ENCODE peak calls at places on chromosomes 12 and 14, in eight cellular contexts. C, Q, L, R, H, J, U and X are unnamed samples.
A peak's percentile ranks its signal among the peaks of the same experiment; 100 is the strongest.

GRCh38 chr12:98238513-98238912 is 276.9 kb upstream of the TMPO start:
- DNase-seq in R (peak; percentile 14), U (no peak), H (peak; percentile 2), Q (no peak), J (no peak), C (no peak), L (peak; percentile 66), X (peak; percentile 14)

GRCh38 chr14:34355584-34356266 is 106.3 kb downstream of the SPTSSA start:
- DNase-seq in R (no peak), J (no peak), H (peak; percentile 38), Q (no peak), C (no peak), U (no peak), L (peak; percentile 94), X (no peak)

GRCh38 chr12:23281295-23281694 is 656.3 kb downstream of the ETNK1 start:
- DNase-seq in Q (no peak), J (no peak), U (no peak), C (no peak), L (no peak), R (no peak), H (no peak), X (no peak)

GRCh38 chr12:124453419-124454351 is 113.7 kb downstream of the NCOR2 start:
- DNase-seq in J (no peak), L (peak; percentile 38), U (peak; percentile 97), R (peak; percentile 34), Q (peak; percentile 93), C (peak; percentile 96), H (no peak), X (peak; percentile 81)

GRCh38 chr12:67911293-67911637 is 78.0 kb upstream of the IFNG-AS1 start:
- DNase-seq in H (no peak), L (peak; percentile 48), C (peak; percentile 39), R (no peak), U (no peak), J (no peak), Q (no peak), X (no peak)

GRCh38 chr12:46546634-46547273 is 174.2 kb upstream of the SLC38A2 start:
- DNase-seq in U (no peak), J (no peak), H (no peak), R (no peak), C (no peak), L (no peak), Q (no peak), X (no peak)

GRCh38 chr12:100267603-100268281 is 765 bp downstream of the SCYL2 start:
- DNase-seq in J (peak; percentile 68), C (peak; percentile 21), H (no peak), L (peak; percentile 36), Q (no peak), U (no peak), R (peak; percentile 7), X (no peak)

GRCh38 chr12:1619599-1619998 is 9.4 kb upstream of the WNT5B start:
- DNase-seq in R (no peak), H (no peak), J (no peak), C (peak; percentile 37), U (peak; percentile 75), Q (peak; percentile 45), L (peak; percentile 33), X (peak; percentile 57)

GRCh38 chr12:107336705-107337104 is 243.4 kb upstream of the CRY1 start:
- DNase-seq in J (no peak), Q (no peak), L (no peak), H (no peak), C (no peak), U (no peak), R (no peak), X (no peak)

GRCh38 chr14:53380508-53381225 is 227.5 kb upstream of the DDHD1 start:
- DNase-seq in J (no peak), L (no peak), Q (no peak), H (no peak), C (no peak), R (no peak), U (no peak), X (no peak)

GRCh38 chr12:17642340-17642650 is 447.7 kb downstream of the RERGL start:
- DNase-seq in R (no peak), Q (no peak), L (no peak), H (no peak), U (no peak), J (no peak), C (no peak), X (no peak)

GRCh38 chr14:66624319-66624937 is 116.5 kb downstream of the GPHN start:
- DNase-seq in Q (peak; percentile 37), L (peak; percentile 83), H (peak; percentile 42), J (peak; percentile 79), C (peak; percentile 32), U (no peak), R (no peak), X (no peak)

DNA sequence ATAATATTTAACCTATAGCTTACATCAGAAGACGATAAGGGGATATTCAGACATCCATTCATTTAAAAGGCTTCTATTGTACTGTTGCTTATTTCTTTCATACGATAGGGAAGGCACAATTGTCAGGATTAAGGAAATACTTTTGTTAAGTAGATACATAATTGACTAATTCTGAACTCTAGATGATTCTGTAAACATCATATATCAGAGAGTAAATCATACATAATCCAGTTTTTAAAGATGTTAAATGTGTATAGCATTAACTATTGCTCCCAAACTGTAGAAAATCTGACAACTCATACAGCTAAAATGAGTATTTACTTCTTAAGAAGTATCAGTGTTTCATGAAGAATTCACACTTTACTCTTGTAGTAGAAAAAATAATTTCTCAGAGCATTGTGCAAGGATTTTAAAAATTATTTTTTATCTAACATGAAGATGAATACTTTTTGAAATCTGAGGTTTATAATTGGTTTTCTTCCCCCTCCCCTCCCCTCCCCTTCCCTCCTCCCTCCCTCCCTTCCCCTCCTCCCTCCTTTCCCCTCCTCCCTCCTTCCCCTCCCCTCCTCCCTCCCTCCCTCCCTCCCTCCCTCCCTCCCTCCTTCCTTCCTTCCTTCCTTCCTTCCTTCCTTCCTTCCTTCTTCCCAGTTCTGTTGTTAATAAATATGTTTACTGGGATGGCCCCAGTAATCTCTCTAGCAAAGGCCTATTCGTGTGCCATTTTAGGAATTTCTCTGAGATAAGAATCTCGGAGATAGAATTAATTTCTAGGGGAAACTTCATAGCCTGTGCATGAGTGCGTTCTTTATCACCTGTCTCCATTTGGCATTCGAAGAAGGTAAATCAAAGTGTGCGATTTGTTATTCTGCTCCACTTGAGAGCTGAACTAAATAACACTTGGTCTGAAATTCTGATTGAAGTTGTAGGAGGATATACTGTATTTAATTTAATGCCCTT is 2.3 kb downstream of the NPAS3 start:
- DNase-seq in J (no peak), R (no peak), U (no peak), H (no peak), C (no peak), L (no peak), Q (no peak), X (no peak)
- H3K4me3 ChIP-seq in J (peak overlapping the region; percentile 55), R (no peak overlapping the region), U (no peak overlapping the region), H (no peak overlapping the region), C (peak overlapping the region; percentile 61), L (no peak overlapping the region), Q (peak overlapping the region; percentile 76), X (no peak overlapping the region)

DNA sequence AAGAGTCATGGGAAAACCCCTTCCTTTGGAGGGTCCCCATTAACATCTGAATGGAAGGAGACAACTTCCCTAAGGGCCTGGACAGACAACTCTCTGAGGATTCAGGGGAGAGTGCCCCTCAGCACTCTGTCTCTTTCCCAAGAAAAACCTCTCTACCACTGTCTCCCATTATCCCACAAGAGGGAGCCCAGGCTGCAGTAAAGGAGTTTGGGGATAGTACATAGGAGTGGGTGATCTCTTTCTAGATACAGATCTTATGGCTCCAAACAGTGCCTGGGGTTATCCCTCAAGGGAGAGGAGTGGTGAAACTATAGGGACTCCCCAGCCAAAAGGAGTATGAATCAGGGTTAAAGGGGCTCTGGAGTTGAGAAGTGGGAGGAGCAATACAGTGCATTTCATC is 6.1 kb downstream of the WNT10B start:
- DNase-seq in H (no peak), C (no peak), Q (no peak), R (no peak), L (peak; percentile 31), J (peak; percentile 41), U (no peak), X (no peak)
- TF ChIP-seq CTCF in H (peak; percentile 63), C (no peak), Q (peak; percentile 17), R (peak; percentile 57), L (peak; percentile 40), J (peak; percentile 41), U (no peak), X (no peak)

DNA sequence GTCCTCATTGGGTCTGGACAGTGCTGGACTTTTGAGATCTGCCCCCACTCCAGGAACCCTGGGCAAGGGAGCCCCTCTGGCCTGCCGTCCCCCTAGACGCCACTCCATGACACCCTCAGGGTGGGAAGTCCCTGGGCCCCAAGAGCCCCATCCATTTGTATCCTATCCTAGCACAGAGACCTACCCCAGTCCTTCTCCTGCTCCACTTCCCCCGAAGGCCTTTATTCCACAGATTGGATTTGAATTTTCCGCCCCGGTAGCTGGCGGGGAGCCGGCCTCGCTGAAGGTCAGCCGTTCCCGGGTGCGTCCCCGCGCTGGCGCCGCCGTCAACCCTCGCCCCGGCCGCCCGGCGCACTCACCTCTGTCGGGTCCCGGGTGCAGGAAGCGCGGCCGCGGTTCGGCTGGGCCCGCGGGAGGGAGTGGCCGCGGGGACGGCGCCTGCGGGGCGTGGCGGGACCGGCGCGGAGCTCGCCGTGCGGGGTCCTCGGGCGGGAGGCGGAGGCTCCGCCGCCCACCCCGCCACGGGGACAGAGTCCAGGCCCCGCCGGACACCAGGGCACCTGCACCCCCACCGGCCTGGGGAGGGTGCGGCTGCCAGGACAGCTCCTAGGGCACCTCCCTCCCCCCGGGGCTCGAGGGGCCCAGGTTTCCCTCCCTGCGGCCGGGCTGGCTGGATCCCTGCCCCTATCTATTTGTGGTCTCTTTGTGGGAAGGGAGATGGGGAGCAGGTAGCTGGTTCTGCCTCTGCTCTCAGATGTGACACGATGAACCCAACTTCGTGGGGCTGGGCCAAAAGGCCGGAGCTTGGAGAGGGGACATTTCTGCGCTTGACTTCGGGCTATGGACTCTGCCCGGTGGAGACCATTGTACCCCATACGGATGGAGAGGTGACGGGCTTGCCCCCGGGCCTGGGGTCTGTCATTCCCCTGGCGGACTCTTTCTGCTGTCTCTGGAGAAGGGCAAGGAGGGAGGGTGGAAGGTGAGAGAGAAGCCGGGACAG is 19.9 kb upstream of the GPR68 start:
- DNase-seq in U (no peak), Q (peak; percentile 37), C (no peak), L (peak; percentile 13), H (no peak), J (peak; percentile 40), R (no peak), X (no peak)
- H3K4me3 ChIP-seq in U (peak overlapping the region; percentile 22), Q (peak overlapping the region; percentile 48), C (no peak overlapping the region), L (no peak overlapping the region), H (peak overlapping the region; percentile 29), J (peak overlapping the region; percentile 46), R (peak overlapping the region; percentile 29), X (peak overlapping the region; percentile 5)

DNA sequence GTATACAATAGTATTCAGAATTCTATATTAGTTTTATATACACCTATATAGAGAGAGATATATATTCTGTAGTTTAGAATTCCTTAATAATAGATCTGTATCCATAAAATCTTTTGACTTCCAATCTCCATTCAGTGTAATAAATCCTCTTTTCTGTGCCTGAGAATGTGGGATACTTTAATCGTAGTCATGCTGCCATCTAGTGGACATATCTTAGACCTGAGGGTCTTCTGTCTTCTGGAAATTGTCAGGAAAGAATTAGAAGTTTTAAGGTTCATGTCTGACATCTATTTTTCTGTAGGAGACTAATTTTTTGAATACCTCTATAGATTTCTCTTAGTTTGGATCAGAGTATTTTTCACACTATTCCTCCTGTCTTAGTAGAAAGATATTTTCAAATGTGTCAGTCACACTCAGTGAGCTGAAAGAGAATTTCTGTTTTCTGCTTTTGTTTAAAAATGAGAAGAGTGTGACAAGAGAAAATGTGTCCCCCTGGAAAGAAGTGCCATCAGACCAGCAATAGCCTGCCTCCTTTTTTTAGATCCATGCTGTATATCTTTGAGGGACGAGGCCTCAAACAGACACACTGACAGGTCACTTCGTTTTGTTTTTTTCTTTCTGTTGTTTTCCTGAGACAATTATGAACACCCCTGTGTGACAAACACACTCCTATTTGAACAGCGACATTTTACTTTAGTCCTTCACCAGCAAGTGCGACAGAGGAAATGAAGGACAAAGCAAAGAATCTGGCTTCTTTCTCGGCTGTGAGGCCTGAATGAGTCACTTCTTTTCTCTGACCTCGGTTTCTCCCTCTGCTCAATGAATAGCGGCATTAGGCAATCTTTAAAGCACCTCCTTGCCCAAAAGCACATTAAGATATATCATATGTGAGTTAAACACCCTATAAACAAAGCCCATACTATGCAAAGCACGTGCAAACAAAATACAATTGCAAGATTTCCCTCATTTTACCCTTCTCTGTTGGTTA is 96.3 kb downstream of the GALC start:
- DNase-seq in R (no peak), U (no peak), Q (no peak), C (no peak), J (peak; percentile 80), H (peak; percentile 36), L (peak; percentile 71), X (no peak)
- TF ChIP-seq CTCF in R (peak; percentile 64), U (peak; percentile 52), Q (peak; percentile 78), C (peak; percentile 15), J (peak; percentile 89), H (peak; percentile 69), L (peak; percentile 64), X (no peak)